ENCODE peak calls at places on chromosomes 12 and 14, in nine cellular contexts. One of them, this sample, is unnamed.
A peak's percentile ranks its signal among the peaks of the same experiment; 100 is the strongest.

GRCh38 chr14:34043627-34044372 is 92.9 kb upstream of the EGLN3 start:
- DNase-seq in foreskin fibroblast: no peak
- DNase-seq in lung: no peak
- DNase-seq in astrocyte: no peak
- DNase-seq in AG10803: no peak
- DNase-seq in K562: peak; percentile 57
- DNase-seq in MG63: no peak
- DNase-seq in NB4: no peak
- DNase-seq in cardiac fibroblast: no peak
- DNase-seq in this sample: no peak

GRCh38 chr12:92648242-92649031 is 54.4 kb upstream of the PLEKHG7 start:
- DNase-seq in lung: no peak
- DNase-seq in MG63: no peak
- DNase-seq in foreskin fibroblast: no peak
- DNase-seq in cardiac fibroblast: peak; percentile 4
- DNase-seq in AG10803: peak; percentile 17
- DNase-seq in astrocyte: no peak
- DNase-seq in K562: no peak
- DNase-seq in NB4: no peak
- DNase-seq in this sample: no peak

GRCh38 chr12:108424816-108425215 is 85.7 kb upstream of the CMKLR1 start:
- DNase-seq in lung: no peak
- DNase-seq in AG10803: no peak
- DNase-seq in foreskin fibroblast: no peak
- DNase-seq in K562: no peak
- DNase-seq in astrocyte: no peak
- DNase-seq in MG63: no peak
- DNase-seq in NB4: no peak
- DNase-seq in cardiac fibroblast: no peak
- DNase-seq in this sample: no peak

GRCh38 chr14:60561845-60562746 is 53.1 kb downstream of the SIX6 start:
- DNase-seq in K562: peak; percentile 20
- DNase-seq in astrocyte: peak; percentile 61
- DNase-seq in cardiac fibroblast: peak; percentile 78
- DNase-seq in MG63: peak; percentile 57
- DNase-seq in AG10803: peak; percentile 80
- DNase-seq in foreskin fibroblast: peak; percentile 70
- DNase-seq in lung: no peak
- DNase-seq in NB4: peak; percentile 67
- DNase-seq in this sample: peak; percentile 61

GRCh38 chr12:77294016-77294415 is 228.6 kb upstream of the E2F7 start:
- DNase-seq in lung: no peak
- DNase-seq in AG10803: no peak
- DNase-seq in MG63: no peak
- DNase-seq in cardiac fibroblast: no peak
- DNase-seq in astrocyte: peak; percentile 50
- DNase-seq in foreskin fibroblast: no peak
- DNase-seq in K562: no peak
- DNase-seq in NB4: no peak
- DNase-seq in this sample: no peak

GRCh38 chr14:75158843-75159614 is 17.4 kb downstream of the TMED10 start:
- DNase-seq in AG10803: no peak
- DNase-seq in K562: no peak
- DNase-seq in NB4: no peak
- DNase-seq in cardiac fibroblast: no peak
- DNase-seq in lung: no peak
- DNase-seq in astrocyte: no peak
- DNase-seq in MG63: no peak
- DNase-seq in foreskin fibroblast: peak; percentile 14
- DNase-seq in this sample: no peak

GRCh38 chr12:31118831-31119530 is 45.3 kb downstream of the DDX11 start:
- DNase-seq in lung: no peak
- DNase-seq in K562: peak; percentile 58
- DNase-seq in NB4: peak; percentile 51
- DNase-seq in astrocyte: no peak
- DNase-seq in AG10803: no peak
- DNase-seq in foreskin fibroblast: no peak
- DNase-seq in cardiac fibroblast: peak; percentile 6
- DNase-seq in MG63: peak; percentile 51
- DNase-seq in this sample: no peak

GRCh38 chr12:13661005-13661887 is 320.2 kb downstream of the GRIN2B start:
- DNase-seq in MG63: peak; percentile 29
- DNase-seq in astrocyte: peak; percentile 10
- DNase-seq in NB4: peak; percentile 45
- DNase-seq in K562: peak; percentile 25
- DNase-seq in AG10803: peak; percentile 72
- DNase-seq in lung: peak; percentile 36
- DNase-seq in foreskin fibroblast: peak; percentile 23
- DNase-seq in cardiac fibroblast: peak; percentile 61
- DNase-seq in this sample: peak; percentile 14

GRCh38 chr14:105480165-105480564 is 5.5 kb downstream of the CRIP2 start:
- DNase-seq in K562: no peak
- DNase-seq in astrocyte: no peak
- DNase-seq in AG10803: no peak
- DNase-seq in cardiac fibroblast: no peak
- DNase-seq in lung: no peak
- DNase-seq in MG63: no peak
- DNase-seq in NB4: no peak
- DNase-seq in foreskin fibroblast: no peak
- DNase-seq in this sample: no peak

GRCh38 chr12:24561882-24562760 is 386.8 kb downstream of the BCAT1 start:
- DNase-seq in astrocyte: peak; percentile 66
- DNase-seq in MG63: peak; percentile 65
- DNase-seq in lung: peak; percentile 64
- DNase-seq in NB4: peak; percentile 25
- DNase-seq in cardiac fibroblast: peak; percentile 59
- DNase-seq in foreskin fibroblast: peak; percentile 39
- DNase-seq in AG10803: peak; percentile 29
- DNase-seq in K562: peak; percentile 11
- DNase-seq in this sample: no peak

GRCh38 chr12:1595026-1595561 is 713 bp upstream of the FBXL14 start:
- DNase-seq in cardiac fibroblast: no peak
- DNase-seq in foreskin fibroblast: no peak
- DNase-seq in astrocyte: no peak
- DNase-seq in MG63: no peak
- DNase-seq in K562: no peak
- DNase-seq in lung: no peak
- DNase-seq in NB4: no peak
- DNase-seq in AG10803: peak; percentile 61
- DNase-seq in this sample: no peak

GRCh38 chr14:21915814-21916213 is 242.2 kb upstream of the OR4E1 start:
- DNase-seq in foreskin fibroblast: no peak
- DNase-seq in cardiac fibroblast: peak; percentile 5
- DNase-seq in AG10803: no peak
- DNase-seq in NB4: no peak
- DNase-seq in K562: no peak
- DNase-seq in MG63: no peak
- DNase-seq in lung: no peak
- DNase-seq in astrocyte: no peak
- DNase-seq in this sample: no peak

GRCh38 chr12:52461693-52462092 is 9.7 kb upstream of the KRT6B start:
- DNase-seq in lung: no peak
- DNase-seq in NB4: no peak
- DNase-seq in AG10803: no peak
- DNase-seq in MG63: no peak
- DNase-seq in K562: no peak
- DNase-seq in foreskin fibroblast: no peak
- DNase-seq in cardiac fibroblast: no peak
- DNase-seq in astrocyte: no peak
- DNase-seq in this sample: no peak

GRCh38 chr12:122471324-122472226 is 29.2 kb downstream of the ZCCHC8 start:
- DNase-seq in NB4: peak; percentile 78
- DNase-seq in astrocyte: peak; percentile 56
- DNase-seq in foreskin fibroblast: peak; percentile 55
- DNase-seq in MG63: no peak
- DNase-seq in AG10803: peak; percentile 79
- DNase-seq in lung: no peak
- DNase-seq in cardiac fibroblast: peak; percentile 86
- DNase-seq in K562: peak; percentile 51
- DNase-seq in this sample: peak; percentile 57

GRCh38 chr14:60125918-60126317 is 34.2 kb downstream of the PCNX4 start:
- DNase-seq in cardiac fibroblast: no peak
- DNase-seq in lung: no peak
- DNase-seq in astrocyte: peak; percentile 34
- DNase-seq in AG10803: peak; percentile 3
- DNase-seq in foreskin fibroblast: no peak
- DNase-seq in NB4: no peak
- DNase-seq in K562: no peak
- DNase-seq in MG63: no peak
- DNase-seq in this sample: no peak

GRCh38 chr12:76784600-76785051 is 20.7 kb downstream of the ZDHHC17 start:
- DNase-seq in cardiac fibroblast: peak; percentile 74
- DNase-seq in AG10803: peak; percentile 88
- DNase-seq in NB4: no peak
- DNase-seq in lung: no peak
- DNase-seq in MG63: peak; percentile 28
- DNase-seq in astrocyte: peak; percentile 85
- DNase-seq in K562: no peak
- DNase-seq in foreskin fibroblast: peak; percentile 21
- DNase-seq in this sample: no peak

GRCh38 chr14:73723411-73723798 is 9.2 kb upstream of the PNMA1 start:
- DNase-seq in K562: no peak
- DNase-seq in cardiac fibroblast: peak; percentile 49
- DNase-seq in AG10803: peak; percentile 47
- DNase-seq in lung: no peak
- DNase-seq in NB4: no peak
- DNase-seq in astrocyte: peak; percentile 85
- DNase-seq in MG63: no peak
- DNase-seq in foreskin fibroblast: no peak
- DNase-seq in this sample: peak; percentile 53
- H3K4me3 ChIP-seq in K562: no peak overlapping the region
- H3K4me3 ChIP-seq in cardiac fibroblast: no peak overlapping the region
- H3K4me3 ChIP-seq in AG10803: peak overlapping the region; percentile 46
- H3K4me3 ChIP-seq in lung: no peak overlapping the region
- H3K4me3 ChIP-seq in NB4: no peak overlapping the region
- H3K4me3 ChIP-seq in astrocyte: peak overlapping the region; percentile 2
- H3K4me3 ChIP-seq in MG63: no peak overlapping the region
- H3K4me3 ChIP-seq in foreskin fibroblast: no peak overlapping the region
- H3K4me3 ChIP-seq in this sample: peak overlapping the region; percentile 23

GRCh38 chr12:43305065-43305464 is 246.9 kb downstream of the ADAMTS20 start:
- DNase-seq in foreskin fibroblast: no peak
- DNase-seq in MG63: no peak
- DNase-seq in AG10803: no peak
- DNase-seq in NB4: no peak
- DNase-seq in astrocyte: no peak
- DNase-seq in lung: no peak
- DNase-seq in K562: no peak
- DNase-seq in cardiac fibroblast: no peak
- DNase-seq in this sample: no peak
- H3K4me3 ChIP-seq in foreskin fibroblast: no peak overlapping the region
- H3K4me3 ChIP-seq in MG63: no peak overlapping the region
- H3K4me3 ChIP-seq in AG10803: no peak overlapping the region
- H3K4me3 ChIP-seq in NB4: no peak overlapping the region
- H3K4me3 ChIP-seq in astrocyte: no peak overlapping the region
- H3K4me3 ChIP-seq in lung: no peak overlapping the region
- H3K4me3 ChIP-seq in K562: no peak overlapping the region
- H3K4me3 ChIP-seq in cardiac fibroblast: no peak overlapping the region
- H3K4me3 ChIP-seq in this sample: no peak overlapping the region

DNA sequence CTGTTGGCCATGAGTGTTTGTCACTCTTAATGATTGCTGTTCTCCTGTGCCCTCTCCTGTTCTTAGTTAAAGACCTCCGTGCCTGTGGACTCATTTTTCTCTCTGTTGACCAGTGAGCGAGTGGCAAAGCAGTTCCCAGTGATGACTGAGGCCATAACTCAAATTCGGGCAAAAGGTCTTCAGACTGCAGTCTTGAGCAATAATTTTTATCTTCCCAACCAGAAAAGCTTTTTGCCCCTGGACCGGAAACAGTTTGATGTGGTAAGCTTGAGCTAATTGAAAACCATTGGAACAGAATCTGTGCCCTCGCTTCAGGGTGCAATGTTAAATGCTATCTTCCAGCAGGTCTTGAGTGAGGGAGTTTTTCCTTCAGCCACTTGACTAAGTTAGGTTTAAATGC is 19.8 kb downstream of the ACAD10 start:
- DNase-seq in K562: no peak
- DNase-seq in astrocyte: no peak
- DNase-seq in lung: no peak
- DNase-seq in cardiac fibroblast: peak; percentile 21
- DNase-seq in NB4: peak; percentile 96
- DNase-seq in MG63: no peak
- DNase-seq in AG10803: no peak
- DNase-seq in foreskin fibroblast: no peak
- DNase-seq in this sample: no peak
- H3K4me3 ChIP-seq in K562: no peak overlapping the region
- H3K4me3 ChIP-seq in astrocyte: no peak overlapping the region
- H3K4me3 ChIP-seq in lung: no peak overlapping the region
- H3K4me3 ChIP-seq in cardiac fibroblast: no peak overlapping the region
- H3K4me3 ChIP-seq in NB4: peak overlapping the region; percentile 8
- H3K4me3 ChIP-seq in MG63: no peak overlapping the region
- H3K4me3 ChIP-seq in AG10803: no peak overlapping the region
- H3K4me3 ChIP-seq in foreskin fibroblast: no peak overlapping the region
- H3K4me3 ChIP-seq in this sample: no peak overlapping the region

DNA sequence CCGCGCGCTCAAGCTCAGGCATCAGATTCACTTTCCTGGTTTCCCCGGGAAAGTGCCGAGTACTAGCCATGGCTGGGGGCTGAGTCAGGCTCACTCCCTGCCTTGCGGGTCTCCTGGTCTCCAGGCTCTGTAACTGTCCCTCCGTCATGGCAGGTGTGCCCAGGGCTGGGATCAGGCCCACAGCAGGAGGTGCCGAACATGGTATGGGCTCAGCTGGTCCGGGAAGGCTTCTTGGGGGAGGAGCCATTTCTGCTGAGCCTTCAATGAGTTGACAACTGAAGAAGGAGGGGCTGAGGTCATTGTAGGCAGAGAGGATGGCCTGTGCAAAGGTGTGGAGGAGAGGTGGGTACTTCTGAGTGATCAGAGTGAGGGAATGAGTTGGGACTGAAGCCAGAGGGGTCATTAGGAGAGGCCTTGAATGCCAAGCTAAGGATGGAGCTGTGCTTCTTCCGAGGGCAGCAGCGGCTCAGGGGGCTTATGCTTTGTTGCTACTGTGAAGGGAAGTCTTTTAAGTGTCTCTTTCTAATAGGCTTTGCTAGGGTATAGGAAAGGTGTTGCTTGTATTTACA is 769 bp downstream of the EXOC3L4 start:
- DNase-seq in K562: no peak
- DNase-seq in lung: no peak
- DNase-seq in AG10803: no peak
- DNase-seq in NB4: no peak
- DNase-seq in cardiac fibroblast: no peak
- DNase-seq in astrocyte: no peak
- DNase-seq in MG63: no peak
- DNase-seq in foreskin fibroblast: no peak
- DNase-seq in this sample: no peak
- H3K4me3 ChIP-seq in K562: no peak overlapping the region
- H3K4me3 ChIP-seq in lung: no peak overlapping the region
- H3K4me3 ChIP-seq in AG10803: no peak overlapping the region
- H3K4me3 ChIP-seq in NB4: no peak overlapping the region
- H3K4me3 ChIP-seq in cardiac fibroblast: no peak overlapping the region
- H3K4me3 ChIP-seq in astrocyte: no peak overlapping the region
- H3K4me3 ChIP-seq in MG63: no peak overlapping the region
- H3K4me3 ChIP-seq in foreskin fibroblast: no peak overlapping the region
- H3K4me3 ChIP-seq in this sample: no peak overlapping the region

This sample was measured in AG09309.